ENCODE peak calls at places on chromosomes 4 and X, in five cellular contexts. F is SK-N-SH, P is GM12878, C is A549, H is K562. I is an unnamed sample.

GRCh38 chr4:56655209-56655626 is 25.9 kb downstream of the HOPX start:
- DNase-seq in F (peak), P (no peak), H (no peak), C (no peak), I (peak)

GRCh38 chr4:98290511-98290910 is 29.3 kb downstream of the RAP1GDS1 start:
- DNase-seq in F (no peak), H (no peak), P (no peak), C (no peak), I (peak)

GRCh38 chr4:129261584-129261983 is 165.6 kb downstream of the C4orf33 start:
- DNase-seq in C (no peak), H (no peak), P (no peak), F (peak), I (no peak)

GRCh38 chr4:119314356-119314755 is 7.6 kb downstream of the FABP2 start:
- DNase-seq in C (peak), H (no peak), P (no peak), F (no peak), I (peak)

GRCh38 chr4:144355809-144356757 is 215.6 kb upstream of the GYPA start:
- DNase-seq in P (peak), H (no peak), F (no peak), C (peak), I (peak)

GRCh38 chr4:156169011-156169410 is 215.3 kb upstream of the CTSO start:
- DNase-seq in C (peak), H (no peak), F (no peak), P (no peak), I (peak)

GRCh38 chrX:95056901-95057300 is 1382.9 kb downstream of the FAM133A start:
- DNase-seq in F (no peak), P (no peak), H (no peak), C (peak), I (peak)

GRCh38 chrX:135436966-135437866 is 15.5 kb downstream of the SMIM10L2A start:
- DNase-seq in P (no peak), F (no peak), H (no peak), C (no peak), I (no peak)

GRCh38 chr4:144283496-144283895 is 143.0 kb upstream of the GYPA start:
- DNase-seq in C (no peak), H (no peak), P (no peak), F (no peak), I (no peak)

GRCh38 chr4:6332042-6332668 is 62.5 kb downstream of the WFS1 start:
- DNase-seq in P (no peak), H (peak), C (no peak), F (peak), I (peak)

GRCh38 chr4:6329478-6330383 is 60.1 kb downstream of the WFS1 start:
- DNase-seq in F (no peak), P (no peak), C (no peak), H (peak), I (no peak)

GRCh38 chr4:6330384-6330767 is 60.7 kb downstream of the WFS1 start:
- DNase-seq in H (no peak), F (no peak), P (no peak), C (no peak), I (no peak)

GRCh38 chr4:6331468-6331867 is 61.8 kb downstream of the WFS1 start:
- DNase-seq in H (no peak), F (no peak), C (no peak), P (no peak), I (no peak)

DNA sequence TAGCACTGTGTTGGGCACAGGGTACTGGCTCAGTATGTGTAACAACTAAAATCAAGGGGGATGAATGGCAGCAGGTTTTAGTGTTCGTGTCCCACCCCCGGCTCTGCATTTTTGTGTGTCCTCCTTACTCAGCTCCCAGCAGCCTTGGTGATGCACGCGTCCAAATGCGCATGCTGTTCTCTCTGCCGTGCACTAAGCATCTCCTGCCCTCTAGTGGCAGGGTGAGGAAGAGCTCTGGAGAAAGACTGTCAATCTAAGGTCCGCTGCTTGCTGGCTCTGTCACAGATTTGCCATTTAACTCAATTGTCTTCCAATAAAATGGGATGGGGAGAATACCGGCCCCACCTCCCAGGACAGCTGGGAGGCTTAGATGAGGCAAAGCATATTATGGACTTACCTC is 61.4 kb downstream of the WFS1 start:
- DNase-seq in F (no peak), C (peak), H (peak), P (no peak), I (peak)
- TF ChIP-seq SMC3 in F (no peak), C (no peak), H (peak), P (peak), I (peak)

GRCh38 chr4:78902313-78902712 is 36.9 kb downstream of the PAQR3 start:
- DNase-seq in H (no peak), P (no peak), F (no peak), C (no peak), I (no peak)

GRCh38 chr4:78899302-78899701 is 39.9 kb downstream of the PAQR3 start:
- DNase-seq in F (no peak), H (no peak), C (no peak), P (no peak), I (no peak)

GRCh38 chr4:78901882-78902281 is 37.4 kb downstream of the PAQR3 start:
- DNase-seq in H (no peak), F (no peak), P (no peak), C (no peak), I (no peak)

GRCh38 chr4:78907638-78908037 is 31.6 kb downstream of the PAQR3 start:
- DNase-seq in P (no peak), C (no peak), F (no peak), H (no peak), I (no peak)

GRCh38 chr4:78904143-78904542 is 35.1 kb downstream of the PAQR3 start:
- DNase-seq in H (no peak), P (no peak), C (no peak), F (no peak), I (no peak)
- TF ChIP-seq RCOR1 in H (no peak), P (no peak), C (no peak), F (no peak), I (no peak)

GRCh38 chr4:5798447-5798846 is 87.4 kb downstream of the EVC start:
- DNase-seq in P (no peak), C (no peak), F (no peak), H (no peak), I (no peak)
- TF ChIP-seq SMC3 in P (no peak), C (no peak), F (no peak), H (no peak), I (no peak)

DNA sequence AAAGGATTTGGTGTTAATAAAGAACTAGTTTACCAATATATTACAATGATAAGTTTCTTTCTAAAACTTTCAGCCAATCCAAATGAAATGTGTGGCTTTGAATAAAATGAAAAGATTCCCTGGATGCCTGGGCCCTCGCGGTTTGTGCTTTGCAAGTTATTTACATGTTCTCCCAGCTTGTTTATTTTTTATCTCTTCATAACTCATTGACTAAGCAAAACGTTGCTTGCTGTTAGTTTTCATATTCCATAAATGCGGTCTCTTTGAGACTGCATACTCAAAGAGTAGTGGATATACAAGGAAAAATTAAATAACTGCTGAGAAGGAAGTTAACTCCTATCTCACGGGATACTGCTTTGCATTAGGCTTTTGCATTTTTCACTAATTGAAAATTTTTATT is 26.0 kb downstream of the FHDC1 start:
- DNase-seq in C (no peak), P (no peak), F (no peak), H (no peak), I (no peak)
- TF ChIP-seq RCOR1 in C (no peak), P (no peak), F (no peak), H (no peak), I (no peak)

GRCh38 chrX:49190783-49191032 is 4.5 kb upstream of the PRICKLE3 start:
- DNase-seq in C (no peak), H (no peak), P (no peak), F (no peak), I (no peak)

GRCh38 chrX:49188468-49189076 is 2.4 kb upstream of the PRICKLE3 start:
- DNase-seq in P (no peak), F (no peak), C (no peak), H (no peak), I (no peak)

GRCh38 chrX:49193542-49193964 is 6.4 kb downstream of the SYP start:
- DNase-seq in F (no peak), C (no peak), P (no peak), H (no peak), I (no peak)

GRCh38 chrX:49191033-49191871 is 5.1 kb upstream of the PRICKLE3 start:
- DNase-seq in H (peak), P (peak), C (peak), F (peak), I (peak)

GRCh38 chrX:49192722-49193328 is 6.7 kb upstream of the PRICKLE3 start:
- DNase-seq in H (peak), P (no peak), F (no peak), C (peak), I (peak)
- TF ChIP-seq SMC3 in H (peak), P (peak), F (peak), C (peak), I (no peak)

GRCh38 chr4:150078041-150078995 is at the start of gene DCLK2:
- DNase-seq in H (peak), P (no peak), C (peak), F (peak), I (peak)
- TF ChIP-seq RCOR1 in H (no peak), P (no peak), C (no peak), F (no peak), I (no peak)

GRCh38 chr4:121582296-121582695 is 114.5 kb downstream of the ANXA5 start:
- DNase-seq in H (no peak), F (no peak), C (no peak), P (no peak), I (no peak)

GRCh38 chr4:121583396-121583795 is 113.4 kb downstream of the ANXA5 start:
- DNase-seq in H (no peak), C (no peak), P (no peak), F (no peak), I (no peak)
- TF ChIP-seq SMC3 in H (no peak), C (no peak), P (no peak), F (no peak), I (no peak)

GRCh38 chrX:51776851-51777250 is 33.6 kb downstream of the GSPT2 start:
- DNase-seq in P (no peak), H (no peak), C (no peak), F (no peak), I (no peak)

GRCh38 chrX:51779306-51779705 is 36.1 kb downstream of the GSPT2 start:
- DNase-seq in P (no peak), C (no peak), F (no peak), H (no peak), I (no peak)
- TF ChIP-seq RCOR1 in P (no peak), C (no peak), F (no peak), H (no peak), I (no peak)

I was measured in IMR-90.